ENCODE peak calls at places on chromosomes 6 and 20, in six cellular contexts. Q, E, P, B, K and Y are unnamed samples.

GRCh38 chr20:10639762-10640556 is 33.8 kb downstream of the JAG1 start:
- DNase-seq in K (peak; percentile 72), Q (no peak), E (no peak), P (peak; percentile 54), B (no peak), Y (no peak)

GRCh38 chr6:34067814-34068213 is 78.1 kb downstream of the GRM4 start:
- DNase-seq in E (peak; percentile 51), P (peak; percentile 43), K (no peak), Q (peak; percentile 36), B (no peak), Y (no peak)

GRCh38 chr20:48827880-48828733 is at the start of gene PREX1:
- DNase-seq in B (peak; percentile 87), K (peak; percentile 86), Q (peak; percentile 63), P (peak; percentile 96), E (peak; percentile 95), Y (peak; percentile 89)

GRCh38 chr20:21615617-21616080 is 89.8 kb upstream of the PAX1 start:
- DNase-seq in P (peak; percentile 87), K (peak; percentile 64), E (no peak), Q (peak; percentile 72), B (peak; percentile 15), Y (peak; percentile 63)

GRCh38 chr20:3510110-3510509 is 39.3 kb downstream of the ATRN start:
- DNase-seq in Q (no peak), K (no peak), B (no peak), E (no peak), P (no peak), Y (no peak)

GRCh38 chr6:20137837-20138236 is 74.4 kb downstream of the MBOAT1 start:
- DNase-seq in K (no peak), Q (no peak), B (no peak), P (no peak), E (no peak), Y (no peak)

GRCh38 chr6:906920-907319 is 214.0 kb upstream of the EXOC2 start:
- DNase-seq in E (no peak), P (no peak), B (no peak), Q (no peak), K (no peak), Y (no peak)

GRCh38 chr6:146905313-146905712 is 298.9 kb upstream of the STXBP5 start:
- DNase-seq in B (no peak), E (no peak), P (peak; percentile 56), K (no peak), Q (peak; percentile 85), Y (no peak)

GRCh38 chr6:111478749-111479148 is 4.3 kb downstream of the REV3L start:
- DNase-seq in B (peak; percentile 36), P (peak; percentile 88), E (no peak), Q (peak; percentile 78), K (no peak), Y (no peak)

GRCh38 chr6:159170333-159170672 is 1.1 kb downstream of the FNDC1 start:
- DNase-seq in K (no peak), B (no peak), P (no peak), E (no peak), Q (no peak), Y (no peak)

GRCh38 chr20:62642666-62643520 is 590 bp downstream of the SLCO4A1 start:
- DNase-seq in Q (peak; percentile 33), K (no peak), E (peak; percentile 91), P (peak; percentile 53), B (peak; percentile 63), Y (no peak)

GRCh38 chr6:168865-169455 is 123.3 kb upstream of the DUSP22 start:
- DNase-seq in Q (peak; percentile 54), B (peak; percentile 15), E (no peak), K (no peak), P (peak; percentile 70), Y (no peak)

GRCh38 chr6:39924283-39924682 is 10.0 kb downstream of the MOCS1 start:
- DNase-seq in E (no peak), K (no peak), P (no peak), Q (no peak), B (no peak), Y (no peak)

GRCh38 chr6:104928141-104928540 is 28.8 kb upstream of the LIN28B start:
- DNase-seq in K (no peak), Q (no peak), B (no peak), P (no peak), E (no peak), Y (no peak)

GRCh38 chr20:38806855-38807655 is 1.6 kb downstream of the PPP1R16B start:
- DNase-seq in P (no peak), E (no peak), K (no peak), Q (no peak), B (peak; percentile 41), Y (no peak)

GRCh38 chr20:38804243-38804642 is 1.3 kb upstream of the PPP1R16B start:
- DNase-seq in B (no peak), P (no peak), K (no peak), Q (no peak), E (no peak), Y (no peak)

GRCh38 chr20:38805958-38806854 is 709 bp downstream of the PPP1R16B start:
- DNase-seq in Q (peak; percentile 21), K (peak; percentile 53), E (peak; percentile 75), B (peak; percentile 60), P (no peak), Y (peak; percentile 68)

GRCh38 chr20:38805502-38805957 is at the start of gene PPP1R16B:
- DNase-seq in K (peak; percentile 59), B (peak; percentile 85), Q (peak; percentile 32), E (peak; percentile 87), P (peak; percentile 42), Y (peak; percentile 75)

DNA sequence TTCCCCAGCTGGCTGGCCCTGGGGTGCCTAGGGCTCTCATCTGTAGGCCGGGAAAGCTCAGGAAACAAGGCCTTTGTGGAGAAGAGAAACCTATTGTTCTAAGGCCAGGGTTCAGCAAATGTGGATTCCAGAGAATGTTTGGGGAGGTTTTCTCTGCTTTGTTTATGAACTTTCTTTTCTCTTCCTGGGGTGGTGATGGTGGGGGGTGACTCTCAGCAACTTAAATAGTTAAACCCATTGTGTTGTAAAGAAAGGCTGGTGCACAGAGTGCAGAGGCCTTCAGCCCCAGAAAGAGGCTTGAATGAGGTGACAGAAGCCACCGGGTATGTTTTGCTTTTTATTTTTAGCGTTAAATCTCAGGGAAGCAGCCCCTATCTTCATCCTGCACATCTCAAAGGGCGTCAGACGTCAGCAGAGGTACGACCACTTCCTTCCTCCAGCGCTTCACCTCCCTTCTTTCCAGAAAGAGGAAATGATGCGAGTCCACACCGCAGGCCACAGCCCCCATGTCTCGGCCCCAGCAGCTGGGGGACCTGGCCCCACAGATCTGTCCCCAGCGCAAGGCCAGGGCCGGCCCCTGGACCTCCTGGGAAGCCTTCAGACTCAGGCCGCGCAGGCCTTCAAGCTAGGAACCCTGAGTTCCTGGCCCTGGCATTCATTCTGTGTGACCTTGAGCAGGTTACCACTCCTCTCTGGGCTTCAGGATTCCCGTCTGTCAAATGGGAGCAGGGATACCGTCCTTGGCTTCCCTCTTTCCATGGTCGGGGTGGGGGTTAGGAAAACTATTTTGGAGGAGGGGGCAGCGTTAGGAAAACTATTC is 605 bp upstream of the PPP1R16B start:
- DNase-seq in P (no peak), K (peak; percentile 58), B (peak; percentile 93), E (no peak), Q (no peak), Y (no peak)
- H3K9me3 ChIP-seq in P (no peaks in the 10 kb centered on the region), K (no peaks in the 10 kb centered on the region), B (no peaks in the 10 kb centered on the region), E (no peaks in the 10 kb centered on the region), Q (no peaks in the 10 kb centered on the region), Y (no peaks in the 10 kb centered on the region)

GRCh38 chr6:81023708-81024107 is 728.8 kb downstream of the TENT5A start:
- DNase-seq in B (no peak), E (no peak), K (no peak), Q (no peak), P (no peak), Y (no peak)
- H3K9me3 ChIP-seq in B (no peaks in the 10 kb centered on the region), E (peaks cover 41% of the 10 kb centered on the region), K (peaks cover 6% of the 10 kb centered on the region), Q (no peaks in the 10 kb centered on the region), P (peaks cover 34% of the 10 kb centered on the region), Y (no peaks in the 10 kb centered on the region)

DNA sequence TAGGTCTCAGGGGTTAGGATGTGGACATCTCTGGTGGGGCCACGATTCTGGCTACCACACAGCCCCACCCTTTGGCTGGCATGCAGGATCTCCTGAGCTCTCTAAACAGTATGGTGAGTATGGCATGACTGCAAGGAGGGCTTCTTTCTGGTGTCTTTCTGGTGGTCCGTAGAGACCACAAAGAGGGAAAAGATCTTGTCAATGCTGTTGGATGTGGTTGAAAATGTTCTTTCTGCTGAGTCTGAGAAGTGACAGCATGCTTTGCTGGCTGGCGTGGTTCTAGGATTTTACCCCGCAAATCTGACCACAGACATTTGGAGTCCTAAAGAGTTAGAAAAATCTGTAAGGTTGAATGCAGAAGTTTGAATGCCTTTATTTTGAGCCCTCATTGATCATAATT is 474.9 kb upstream of the CHD6 start:
- DNase-seq in P (no peak), B (no peak), Q (no peak), E (no peak), K (no peak), Y (no peak)
- H3K9me3 ChIP-seq in P (no peaks in the 10 kb centered on the region), B (no peaks in the 10 kb centered on the region), Q (no peaks in the 10 kb centered on the region), E (no peaks in the 10 kb centered on the region), K (no peaks in the 10 kb centered on the region), Y (no peaks in the 10 kb centered on the region)

GRCh38 chr6:13505345-13505734 is 17.9 kb upstream of the GFOD1 start:
- DNase-seq in E (no peak), Q (no peak), K (no peak), B (no peak), P (no peak), Y (no peak)

GRCh38 chr6:13512900-13513299 is 25.5 kb upstream of the GFOD1 start:
- DNase-seq in Q (no peak), P (no peak), K (no peak), B (no peak), E (no peak), Y (no peak)

GRCh38 chr6:13511913-13512717 is 24.7 kb upstream of the GFOD1 start:
- DNase-seq in P (no peak), E (no peak), B (no peak), K (no peak), Q (no peak), Y (no peak)

GRCh38 chr6:13507306-13507855 is 20.0 kb upstream of the GFOD1 start:
- DNase-seq in Q (no peak), K (no peak), E (no peak), P (no peak), B (no peak), Y (no peak)

DNA sequence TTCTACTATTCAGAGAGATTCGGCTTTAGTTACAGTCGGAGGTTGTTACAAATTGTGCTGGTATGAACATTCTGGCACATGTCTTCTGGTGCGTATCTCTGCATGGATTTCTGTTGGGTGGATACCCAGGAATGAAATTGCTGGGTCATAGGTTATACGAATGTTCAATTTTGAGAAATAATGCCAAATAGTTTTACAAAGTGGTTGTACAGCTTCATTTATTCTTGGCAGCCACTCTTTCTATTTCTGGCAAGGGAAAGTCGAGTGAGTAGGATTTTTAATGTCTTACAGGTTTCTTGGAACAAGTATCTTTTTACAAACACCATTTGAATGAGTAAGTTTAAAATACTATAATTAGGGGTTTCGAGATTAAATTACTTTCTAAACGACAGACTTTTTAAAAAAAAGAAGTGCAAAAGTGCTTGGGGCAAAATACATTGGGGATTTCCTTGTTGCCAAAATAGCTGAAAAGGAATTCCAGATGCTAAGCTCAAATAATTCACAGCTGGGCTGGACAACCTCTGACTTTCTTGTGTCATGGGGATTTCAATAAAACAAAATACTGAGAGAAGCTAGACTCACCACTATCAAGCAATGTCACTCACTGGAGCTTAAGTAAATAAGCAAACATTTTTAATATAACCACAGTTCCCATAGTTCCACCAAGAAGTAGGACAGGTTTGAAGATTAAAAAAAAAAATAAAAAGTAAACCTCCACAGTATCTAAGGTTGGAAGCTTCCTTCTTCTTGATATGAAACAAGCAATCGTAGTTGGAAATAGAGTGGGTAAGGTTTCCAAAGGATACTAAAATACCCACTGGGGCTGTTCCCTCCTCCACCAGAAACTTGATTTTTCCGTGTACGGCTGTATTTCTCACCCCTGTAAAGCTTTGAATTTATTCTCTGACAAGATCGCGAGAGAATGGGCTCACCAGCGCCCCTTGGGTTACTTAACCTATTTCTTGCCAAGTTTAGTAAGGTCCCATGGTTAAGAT is 21.6 kb upstream of the GFOD1 start:
- DNase-seq in E (no peak), P (peak; percentile 30), B (no peak), Q (peak; percentile 79), K (no peak), Y (no peak)
- H3K9me3 ChIP-seq in E (no peaks in the 10 kb centered on the region), P (no peaks in the 10 kb centered on the region), B (no peaks in the 10 kb centered on the region), Q (no peaks in the 10 kb centered on the region), K (no peaks in the 10 kb centered on the region), Y (no peaks in the 10 kb centered on the region)

GRCh38 chr6:38034269-38034914 is 214.9 kb downstream of the ZFAND3 start:
- DNase-seq in B (no peak), P (peak; percentile 44), E (no peak), Q (peak; percentile 63), K (no peak), Y (no peak)
- H3K9me3 ChIP-seq in B (no peaks in the 10 kb centered on the region), P (no peaks in the 10 kb centered on the region), E (no peaks in the 10 kb centered on the region), Q (no peaks in the 10 kb centered on the region), K (no peaks in the 10 kb centered on the region), Y (no peaks in the 10 kb centered on the region)